ENCODE peak calls at places on chromosome 17, in nine cellular contexts. U is NB4; M is activated CD4-positive, CD25-positive, alpha-beta regulatory T cell treated with anti-CD3 and anti-CD28 coated beads, Interleukin-2, amount 50 U/mL, for 16 hours; A is GM18507; L is neuronal stem cell; G is mesenteric fat pad; I is COR-L47; Q is IMR-90; Y is stimulated activated CD4-positive, alpha-beta T cell treated with anti-CD3 and anti-CD28 coated beads, Interleukin-1b, Interleukin-23, amount 100 ng/mL, for 1 hour. Z is an unnamed sample.

GRCh38 chr17:55177159-55177913 is 87.4 kb upstream of the HLF start:
- DNase-seq in U (no peak), M (no peak), Q (no peak), Y (no peak), G (no peak), L (no peak), A (no peak), I (peak), Z (no peak)

GRCh38 chr17:30555942-30556341 is 78.7 kb downstream of the GOSR1 start:
- DNase-seq in G (peak), U (no peak), M (no peak), Y (no peak), A (no peak), Q (no peak), L (no peak), I (no peak), Z (no peak)

GRCh38 chr17:2343421-2343820 is 6.1 kb downstream of the SGSM2 start:
- DNase-seq in U (no peak), Y (no peak), G (no peak), Q (no peak), L (no peak), I (no peak), M (no peak), A (no peak), Z (no peak)

GRCh38 chr17:3602499-3602898 is 6.7 kb downstream of the TRPV1 start:
- DNase-seq in G (no peak), M (no peak), Y (no peak), U (peak), Q (peak), I (no peak), L (no peak), A (peak), Z (peak)

GRCh38 chr17:17350491-17351355 is 47.5 kb downstream of the NT5M start:
- DNase-seq in Y (no peak), U (no peak), M (no peak), A (no peak), Q (peak), I (no peak), G (peak), L (no peak), Z (no peak)

GRCh38 chr17:1438593-1439083 is 17.4 kb downstream of the CRK start:
- DNase-seq in G (no peak), U (no peak), Y (no peak), L (no peak), I (no peak), Q (peak), A (no peak), M (no peak), Z (peak)

GRCh38 chr17:13476722-13477121 is 125.0 kb downstream of the HS3ST3A1 start:
- DNase-seq in L (no peak), Y (no peak), G (no peak), M (no peak), A (no peak), I (no peak), Q (peak), U (no peak), Z (no peak)

GRCh38 chr17:56949595-56949994 is 11.3 kb downstream of the COIL start:
- DNase-seq in L (no peak), I (no peak), M (no peak), G (no peak), Q (no peak), Y (no peak), U (no peak), A (no peak), Z (no peak)

GRCh38 chr17:76772842-76773521 is 35.1 kb downstream of the MFSD11 start:
- DNase-seq in G (no peak), L (no peak), A (no peak), Q (peak), M (peak), I (no peak), Y (peak), U (peak), Z (no peak)

GRCh38 chr17:51298508-51299371 is 38.4 kb downstream of the UTP18 start:
- DNase-seq in I (peak), L (peak), A (no peak), Q (peak), U (peak), Y (no peak), M (no peak), G (no peak), Z (peak)

GRCh38 chr17:1506649-1507254 is 9.7 kb downstream of the INPP5K start:
- DNase-seq in I (no peak), L (no peak), G (no peak), M (no peak), Q (no peak), U (no peak), A (no peak), Y (no peak), Z (no peak)

GRCh38 chr17:48307814-48308411 is 122.1 kb downstream of the SKAP1 start:
- DNase-seq in U (peak), Y (no peak), I (peak), M (peak), Q (peak), A (no peak), G (no peak), L (peak), Z (peak)

GRCh38 chr17:58248955-58249269 is 10.5 kb downstream of the LPO start:
- DNase-seq in G (no peak), I (no peak), M (no peak), Y (no peak), L (no peak), Q (no peak), U (no peak), A (no peak), Z (no peak)

GRCh38 chr17:57987582-57988300 is at the start of gene VEZF1:
- DNase-seq in L (peak), Q (peak), G (no peak), A (peak), I (peak), M (peak), U (peak), Y (peak), Z (peak)

GRCh38 chr17:17781591-17782424 is 55.0 kb downstream of the SREBF1 start:
- DNase-seq in A (no peak), Q (peak), Y (no peak), U (peak), L (peak), M (no peak), G (no peak), I (peak), Z (peak)

Z was measured in A549.